ENCODE peak calls at places on chromosomes 16 and 17, in seven cellular contexts. One of them, this sample, is unnamed.

GRCh38 chr17:15048933-15049539 is 216.1 kb downstream of the PMP22 start:
- DNase-seq in progenitor cell of endocrine pancreas: no peak
- DNase-seq in CD4-positive, CD25-positive, alpha-beta regulatory T cell: no peak
- DNase-seq in cardiac fibroblast: no peak
- DNase-seq in stimulated activated CD4-positive, alpha-beta T cell treated with anti-CD3 and anti-CD28 coated beads, Interleukin-1b, Interleukin-23, amount 100 ng/mL, for 1 hour: no peak
- DNase-seq in stimulated activated CD8-positive, alpha-beta memory T cell treated with anti-CD3 and anti-CD28 coated beads, Interleukin-4, amount 100 ng/mL, for 1 hour: no peak
- DNase-seq in lower leg skin: no peak
- DNase-seq in this sample: no peak

GRCh38 chr17:19401321-19402010 is 9.6 kb upstream of the RNF112 start:
- DNase-seq in progenitor cell of endocrine pancreas: no peak
- DNase-seq in CD4-positive, CD25-positive, alpha-beta regulatory T cell: no peak
- DNase-seq in cardiac fibroblast: no peak
- DNase-seq in stimulated activated CD4-positive, alpha-beta T cell treated with anti-CD3 and anti-CD28 coated beads, Interleukin-1b, Interleukin-23, amount 100 ng/mL, for 1 hour: no peak
- DNase-seq in stimulated activated CD8-positive, alpha-beta memory T cell treated with anti-CD3 and anti-CD28 coated beads, Interleukin-4, amount 100 ng/mL, for 1 hour: no peak
- DNase-seq in lower leg skin: no peak
- DNase-seq in this sample: no peak

GRCh38 chr17:21355586-21355985 is 20.6 kb upstream of the KCNJ12 start:
- DNase-seq in progenitor cell of endocrine pancreas: no peak
- DNase-seq in CD4-positive, CD25-positive, alpha-beta regulatory T cell: no peak
- DNase-seq in cardiac fibroblast: no peak
- DNase-seq in stimulated activated CD4-positive, alpha-beta T cell treated with anti-CD3 and anti-CD28 coated beads, Interleukin-1b, Interleukin-23, amount 100 ng/mL, for 1 hour: no peak
- DNase-seq in stimulated activated CD8-positive, alpha-beta memory T cell treated with anti-CD3 and anti-CD28 coated beads, Interleukin-4, amount 100 ng/mL, for 1 hour: no peak
- DNase-seq in lower leg skin: no peak
- DNase-seq in this sample: no peak

GRCh38 chr17:30235386-30236296 is at the start of gene SLC6A4:
- DNase-seq in progenitor cell of endocrine pancreas: no peak
- DNase-seq in CD4-positive, CD25-positive, alpha-beta regulatory T cell: no peak
- DNase-seq in cardiac fibroblast: no peak
- DNase-seq in stimulated activated CD4-positive, alpha-beta T cell treated with anti-CD3 and anti-CD28 coated beads, Interleukin-1b, Interleukin-23, amount 100 ng/mL, for 1 hour: no peak
- DNase-seq in stimulated activated CD8-positive, alpha-beta memory T cell treated with anti-CD3 and anti-CD28 coated beads, Interleukin-4, amount 100 ng/mL, for 1 hour: no peak
- DNase-seq in lower leg skin: no peak
- DNase-seq in this sample: peak

GRCh38 chr17:14525551-14526455 is 224.9 kb downstream of the HS3ST3B1 start:
- DNase-seq in progenitor cell of endocrine pancreas: no peak
- DNase-seq in CD4-positive, CD25-positive, alpha-beta regulatory T cell: no peak
- DNase-seq in cardiac fibroblast: no peak
- DNase-seq in stimulated activated CD4-positive, alpha-beta T cell treated with anti-CD3 and anti-CD28 coated beads, Interleukin-1b, Interleukin-23, amount 100 ng/mL, for 1 hour: no peak
- DNase-seq in stimulated activated CD8-positive, alpha-beta memory T cell treated with anti-CD3 and anti-CD28 coated beads, Interleukin-4, amount 100 ng/mL, for 1 hour: no peak
- DNase-seq in lower leg skin: no peak
- DNase-seq in this sample: no peak

GRCh38 chr16:81029930-81030604 is 5.6 kb upstream of the ATMIN start:
- DNase-seq in progenitor cell of endocrine pancreas: no peak
- DNase-seq in CD4-positive, CD25-positive, alpha-beta regulatory T cell: no peak
- DNase-seq in cardiac fibroblast: no peak
- DNase-seq in stimulated activated CD4-positive, alpha-beta T cell treated with anti-CD3 and anti-CD28 coated beads, Interleukin-1b, Interleukin-23, amount 100 ng/mL, for 1 hour: no peak
- DNase-seq in stimulated activated CD8-positive, alpha-beta memory T cell treated with anti-CD3 and anti-CD28 coated beads, Interleukin-4, amount 100 ng/mL, for 1 hour: no peak
- DNase-seq in lower leg skin: no peak
- DNase-seq in this sample: no peak

GRCh38 chr16:68253721-68254120 is 8.5 kb downstream of the PLA2G15 start:
- DNase-seq in progenitor cell of endocrine pancreas: no peak
- DNase-seq in CD4-positive, CD25-positive, alpha-beta regulatory T cell: no peak
- DNase-seq in cardiac fibroblast: no peak
- DNase-seq in stimulated activated CD4-positive, alpha-beta T cell treated with anti-CD3 and anti-CD28 coated beads, Interleukin-1b, Interleukin-23, amount 100 ng/mL, for 1 hour: no peak
- DNase-seq in stimulated activated CD8-positive, alpha-beta memory T cell treated with anti-CD3 and anti-CD28 coated beads, Interleukin-4, amount 100 ng/mL, for 1 hour: no peak
- DNase-seq in lower leg skin: no peak
- DNase-seq in this sample: no peak

GRCh38 chr16:89478576-89479221 is 11.7 kb downstream of the ANKRD11 start:
- DNase-seq in progenitor cell of endocrine pancreas: no peak
- DNase-seq in CD4-positive, CD25-positive, alpha-beta regulatory T cell: no peak
- DNase-seq in cardiac fibroblast: peak
- DNase-seq in stimulated activated CD4-positive, alpha-beta T cell treated with anti-CD3 and anti-CD28 coated beads, Interleukin-1b, Interleukin-23, amount 100 ng/mL, for 1 hour: no peak
- DNase-seq in stimulated activated CD8-positive, alpha-beta memory T cell treated with anti-CD3 and anti-CD28 coated beads, Interleukin-4, amount 100 ng/mL, for 1 hour: no peak
- DNase-seq in lower leg skin: no peak
- DNase-seq in this sample: peak

GRCh38 chr16:88772871-88773811 is 11.9 kb downstream of the PIEZO1 start:
- DNase-seq in progenitor cell of endocrine pancreas: no peak
- DNase-seq in CD4-positive, CD25-positive, alpha-beta regulatory T cell: no peak
- DNase-seq in cardiac fibroblast: peak
- DNase-seq in stimulated activated CD4-positive, alpha-beta T cell treated with anti-CD3 and anti-CD28 coated beads, Interleukin-1b, Interleukin-23, amount 100 ng/mL, for 1 hour: no peak
- DNase-seq in stimulated activated CD8-positive, alpha-beta memory T cell treated with anti-CD3 and anti-CD28 coated beads, Interleukin-4, amount 100 ng/mL, for 1 hour: no peak
- DNase-seq in lower leg skin: peak
- DNase-seq in this sample: peak

GRCh38 chr17:27621557-27621956 is 9.4 kb upstream of the LGALS9 start:
- DNase-seq in progenitor cell of endocrine pancreas: no peak
- DNase-seq in CD4-positive, CD25-positive, alpha-beta regulatory T cell: no peak
- DNase-seq in cardiac fibroblast: no peak
- DNase-seq in stimulated activated CD4-positive, alpha-beta T cell treated with anti-CD3 and anti-CD28 coated beads, Interleukin-1b, Interleukin-23, amount 100 ng/mL, for 1 hour: no peak
- DNase-seq in stimulated activated CD8-positive, alpha-beta memory T cell treated with anti-CD3 and anti-CD28 coated beads, Interleukin-4, amount 100 ng/mL, for 1 hour: no peak
- DNase-seq in lower leg skin: no peak
- DNase-seq in this sample: no peak

GRCh38 chr17:32222621-32223020 is 43.0 kb upstream of the RHBDL3 start:
- DNase-seq in progenitor cell of endocrine pancreas: no peak
- DNase-seq in CD4-positive, CD25-positive, alpha-beta regulatory T cell: no peak
- DNase-seq in cardiac fibroblast: peak
- DNase-seq in stimulated activated CD4-positive, alpha-beta T cell treated with anti-CD3 and anti-CD28 coated beads, Interleukin-1b, Interleukin-23, amount 100 ng/mL, for 1 hour: no peak
- DNase-seq in stimulated activated CD8-positive, alpha-beta memory T cell treated with anti-CD3 and anti-CD28 coated beads, Interleukin-4, amount 100 ng/mL, for 1 hour: no peak
- DNase-seq in lower leg skin: no peak
- DNase-seq in this sample: no peak

GRCh38 chr17:41519501-41520224 is 973 bp upstream of the KRT15 start:
- DNase-seq in progenitor cell of endocrine pancreas: no peak
- DNase-seq in CD4-positive, CD25-positive, alpha-beta regulatory T cell: no peak
- DNase-seq in cardiac fibroblast: no peak
- DNase-seq in stimulated activated CD4-positive, alpha-beta T cell treated with anti-CD3 and anti-CD28 coated beads, Interleukin-1b, Interleukin-23, amount 100 ng/mL, for 1 hour: no peak
- DNase-seq in stimulated activated CD8-positive, alpha-beta memory T cell treated with anti-CD3 and anti-CD28 coated beads, Interleukin-4, amount 100 ng/mL, for 1 hour: no peak
- DNase-seq in lower leg skin: no peak
- DNase-seq in this sample: no peak

GRCh38 chr16:10080031-10080772 is 102.0 kb downstream of the GRIN2A start:
- DNase-seq in progenitor cell of endocrine pancreas: peak
- DNase-seq in CD4-positive, CD25-positive, alpha-beta regulatory T cell: no peak
- DNase-seq in cardiac fibroblast: peak
- DNase-seq in stimulated activated CD4-positive, alpha-beta T cell treated with anti-CD3 and anti-CD28 coated beads, Interleukin-1b, Interleukin-23, amount 100 ng/mL, for 1 hour: no peak
- DNase-seq in stimulated activated CD8-positive, alpha-beta memory T cell treated with anti-CD3 and anti-CD28 coated beads, Interleukin-4, amount 100 ng/mL, for 1 hour: no peak
- DNase-seq in lower leg skin: no peak
- DNase-seq in this sample: peak

GRCh38 chr16:86836503-86837125 is 258.3 kb downstream of the FOXL1 start:
- DNase-seq in progenitor cell of endocrine pancreas: no peak
- DNase-seq in CD4-positive, CD25-positive, alpha-beta regulatory T cell: no peak
- DNase-seq in cardiac fibroblast: peak
- DNase-seq in stimulated activated CD4-positive, alpha-beta T cell treated with anti-CD3 and anti-CD28 coated beads, Interleukin-1b, Interleukin-23, amount 100 ng/mL, for 1 hour: no peak
- DNase-seq in stimulated activated CD8-positive, alpha-beta memory T cell treated with anti-CD3 and anti-CD28 coated beads, Interleukin-4, amount 100 ng/mL, for 1 hour: no peak
- DNase-seq in lower leg skin: no peak
- DNase-seq in this sample: peak

GRCh38 chr16:50683689-50684374 is 2.7 kb upstream of the SNX20 start:
- DNase-seq in progenitor cell of endocrine pancreas: no peak
- DNase-seq in CD4-positive, CD25-positive, alpha-beta regulatory T cell: peak
- DNase-seq in cardiac fibroblast: no peak
- DNase-seq in stimulated activated CD4-positive, alpha-beta T cell treated with anti-CD3 and anti-CD28 coated beads, Interleukin-1b, Interleukin-23, amount 100 ng/mL, for 1 hour: no peak
- DNase-seq in stimulated activated CD8-positive, alpha-beta memory T cell treated with anti-CD3 and anti-CD28 coated beads, Interleukin-4, amount 100 ng/mL, for 1 hour: no peak
- DNase-seq in lower leg skin: no peak
- DNase-seq in this sample: no peak

GRCh38 chr17:80980397-80981061 is 11.1 kb upstream of the CHMP6 start:
- DNase-seq in progenitor cell of endocrine pancreas: no peak
- DNase-seq in CD4-positive, CD25-positive, alpha-beta regulatory T cell: no peak
- DNase-seq in cardiac fibroblast: peak
- DNase-seq in stimulated activated CD4-positive, alpha-beta T cell treated with anti-CD3 and anti-CD28 coated beads, Interleukin-1b, Interleukin-23, amount 100 ng/mL, for 1 hour: no peak
- DNase-seq in stimulated activated CD8-positive, alpha-beta memory T cell treated with anti-CD3 and anti-CD28 coated beads, Interleukin-4, amount 100 ng/mL, for 1 hour: no peak
- DNase-seq in lower leg skin: no peak
- DNase-seq in this sample: peak

GRCh38 chr16:87028481-87029320 is 288.5 kb downstream of the C16orf95 start:
- DNase-seq in progenitor cell of endocrine pancreas: no peak
- DNase-seq in CD4-positive, CD25-positive, alpha-beta regulatory T cell: no peak
- DNase-seq in cardiac fibroblast: no peak
- DNase-seq in stimulated activated CD4-positive, alpha-beta T cell treated with anti-CD3 and anti-CD28 coated beads, Interleukin-1b, Interleukin-23, amount 100 ng/mL, for 1 hour: no peak
- DNase-seq in stimulated activated CD8-positive, alpha-beta memory T cell treated with anti-CD3 and anti-CD28 coated beads, Interleukin-4, amount 100 ng/mL, for 1 hour: no peak
- DNase-seq in lower leg skin: no peak
- DNase-seq in this sample: no peak

GRCh38 chr16:14501331-14502255 is 128.5 kb downstream of the PARN start:
- DNase-seq in progenitor cell of endocrine pancreas: no peak
- DNase-seq in CD4-positive, CD25-positive, alpha-beta regulatory T cell: no peak
- DNase-seq in cardiac fibroblast: peak
- DNase-seq in stimulated activated CD4-positive, alpha-beta T cell treated with anti-CD3 and anti-CD28 coated beads, Interleukin-1b, Interleukin-23, amount 100 ng/mL, for 1 hour: no peak
- DNase-seq in stimulated activated CD8-positive, alpha-beta memory T cell treated with anti-CD3 and anti-CD28 coated beads, Interleukin-4, amount 100 ng/mL, for 1 hour: no peak
- DNase-seq in lower leg skin: peak
- DNase-seq in this sample: peak

This sample was measured in fibroblast of the aortic adventitia.